ENCODE peak calls at places on chromosomes 11 and 22, in four cellular contexts. H is heart right ventricle, M is GM23338, B is NCI-H1105 treated with DMSO at 0.1 percent for 48 hours. T is an unnamed sample.
A peak's percentile ranks its signal among the peaks of the same experiment; 100 is the strongest.

GRCh38 chr11:63537293-63538101 is 889 bp downstream of the PLAAT4 start:
- DNase-seq in H (peak; percentile 51), M (no peak), B (no peak), T (peak; percentile 85)

GRCh38 chr11:128480665-128481064 is 106.7 kb downstream of the ETS1 start:
- DNase-seq in H (no peak), M (no peak), B (no peak), T (no peak)

GRCh38 chr11:44575288-44575672 is 9.8 kb downstream of the CD82 start:
- DNase-seq in H (no peak), M (no peak), B (no peak), T (no peak)

GRCh38 chr22:18952022-18952421 is 15.9 kb upstream of the PRODH start:
- DNase-seq in H (peak; percentile 1), M (no peak), B (no peak), T (no peak)

GRCh38 chr11:27485930-27486773 is 13.6 kb upstream of the LGR4 start:
- DNase-seq in H (no peak), M (peak; percentile 81), B (peak; percentile 58), T (peak; percentile 67)

GRCh38 chr22:43823353-43823908 is 11.3 kb upstream of the EFCAB6 start:
- DNase-seq in H (no peak), M (peak; percentile 50), B (no peak), T (no peak)

GRCh38 chr11:10305262-10305963 is 540 bp downstream of the ADM start:
- DNase-seq in H (peak; percentile 52), M (peak; percentile 51), B (peak; percentile 36), T (no peak)

GRCh38 chr22:45756558-45756957 is 84.9 kb downstream of the ATXN10 start:
- DNase-seq in H (no peak), M (no peak), B (no peak), T (no peak)

GRCh38 chr11:117458275-117459120 is 130.8 kb downstream of the CEP164 start:
- DNase-seq in H (no peak), M (no peak), B (peak; percentile 5), T (no peak)

GRCh38 chr22:27913162-27913741 is 5.8 kb downstream of the PITPNB start:
- DNase-seq in H (no peak), M (no peak), B (no peak), T (no peak)

GRCh38 chr22:21026783-21027692 is 5.3 kb downstream of the SLC7A4 start:
- DNase-seq in H (peak; percentile 57), M (no peak), B (peak; percentile 36), T (no peak)

GRCh38 chr11:125376117-125376516 is 119.9 kb downstream of the FEZ1 start:
- DNase-seq in H (peak; percentile 68), M (peak; percentile 25), B (no peak), T (peak; percentile 59)

GRCh38 chr22:26891431-26891830 is 234.0 kb downstream of the MIAT start:
- DNase-seq in H (no peak), M (no peak), B (no peak), T (no peak)

GRCh38 chr22:43951391-43951790 is 3.9 kb upstream of the SAMM50 start:
- DNase-seq in H (no peak), M (no peak), B (no peak), T (no peak)

GRCh38 chr11:45247433-45247832 is 38.7 kb downstream of the SYT13 start:
- DNase-seq in H (no peak), M (no peak), B (no peak), T (no peak)

GRCh38 chr22:38144025-38144405 is 33.5 kb upstream of the BAIAP2L2 start:
- DNase-seq in H (no peak), M (peak; percentile 38), B (no peak), T (no peak)

GRCh38 chr22:25083414-25084166 is 116.1 kb upstream of the CRYBB3 start:
- DNase-seq in H (no peak), M (no peak), B (no peak), T (peak; percentile 56)

GRCh38 chr11:117696489-117696888 is 100.5 kb downstream of the DSCAML1 start:
- DNase-seq in H (no peak), M (no peak), B (no peak), T (no peak)

GRCh38 chr22:37211853-37212173 is 464 bp downstream of the SSTR3 start:
- DNase-seq in H (no peak), M (no peak), B (no peak), T (no peak)

GRCh38 chr11:68447015-68447801 is 13.3 kb upstream of the PPP6R3 start:
- DNase-seq in H (peak; percentile 83), M (peak; percentile 94), B (peak; percentile 15), T (peak; percentile 82)

GRCh38 chr22:29079218-29079901 is 6.5 kb downstream of the KREMEN1 start:
- DNase-seq in H (no peak), M (no peak), B (peak; percentile 95), T (no peak)

GRCh38 chr22:23058063-23058462 is 12.3 kb upstream of the GNAZ start:
- DNase-seq in H (no peak), M (peak; percentile 9), B (no peak), T (no peak)

GRCh38 chr11:117117681-117118080 is 19.5 kb upstream of the SIK3 start:
- DNase-seq in H (no peak), M (no peak), B (no peak), T (no peak)

GRCh38 chr22:48712558-48712957 is 1115.1 kb downstream of the BRD1 start:
- DNase-seq in H (no peak), M (no peak), B (no peak), T (no peak)

GRCh38 chr11:66289548-66290331 is 797 bp upstream of the YIF1A start:
- DNase-seq in H (peak; percentile 71), M (peak; percentile 94), B (no peak), T (peak; percentile 67)

GRCh38 chr11:107576497-107577086 is 11.1 kb upstream of the ALKBH8 start:
- DNase-seq in H (peak; percentile 23), M (peak; percentile 74), B (peak; percentile 41), T (peak; percentile 58)

GRCh38 chr11:118791961-118792578 is 1.1 kb upstream of the DDX6 start:
- DNase-seq in H (no peak), M (peak; percentile 51), B (no peak), T (peak; percentile 10)

GRCh38 chr22:45996241-45997076 is 19.5 kb upstream of the WNT7B start:
- DNase-seq in H (peak; percentile 76), M (no peak), B (no peak), T (peak; percentile 62)

T was measured in Ammon's horn.